ENCODE peak calls at places on chromosomes 6 and 20, in eight cellular contexts. J is fibroblast of pulmonary artery, F is GM12878, L is cardiac muscle cell, I is vagina, R is thoracic aorta, E is sigmoid colon, D is right lobe of liver. B is an unnamed sample.

GRCh38 chr6:170228581-170229310 is 62.1 kb downstream of the DLL1 start:
- DNase-seq in D (peak), R (no peak), J (no peak), E (no peak), L (no peak), F (no peak), I (no peak), B (peak)

GRCh38 chr6:159074120-159074684 is 29.4 kb upstream of the TAGAP start:
- DNase-seq in L (peak), R (no peak), I (no peak), D (no peak), F (no peak), J (peak), E (no peak), B (no peak)

GRCh38 chr6:28258877-28259777 is at the start of gene NKAPL:
- DNase-seq in R (peak), D (peak), E (peak), F (no peak), J (peak), I (no peak), L (peak), B (peak)

GRCh38 chr20:13251556-13251955 is 30.5 kb downstream of the ISM1 start:
- DNase-seq in F (no peak), R (no peak), E (no peak), J (no peak), D (no peak), L (no peak), I (no peak), B (no peak)

GRCh38 chr6:145539831-145540230 is 195.5 kb downstream of the EPM2A start:
- DNase-seq in J (peak), L (peak), I (no peak), E (no peak), F (no peak), R (no peak), D (no peak), B (no peak)

GRCh38 chr20:38789503-38790209 is 15.8 kb upstream of the PPP1R16B start:
- DNase-seq in L (no peak), I (no peak), J (no peak), R (no peak), E (no peak), F (no peak), D (no peak), B (no peak)

GRCh38 chr20:6651016-6651415 is 116.5 kb upstream of the BMP2 start:
- DNase-seq in D (no peak), L (peak), I (no peak), F (no peak), R (no peak), E (peak), J (peak), B (no peak)

GRCh38 chr6:162999575-163000285 is 272.0 kb downstream of the PACRG start:
- DNase-seq in I (no peak), D (no peak), L (peak), R (no peak), F (no peak), J (peak), E (no peak), B (no peak)

GRCh38 chr20:21373436-21373835 is 23.9 kb downstream of the NKX2-4 start:
- DNase-seq in L (no peak), I (no peak), F (no peak), J (no peak), E (no peak), R (no peak), D (no peak), B (no peak)

GRCh38 chr20:57680934-57681914 is 28.6 kb downstream of the PMEPA1 start:
- DNase-seq in J (no peak), D (no peak), F (peak), L (no peak), E (no peak), I (no peak), R (no peak), B (peak)

GRCh38 chr6:85136310-85136709 is 313.6 kb upstream of the NT5E start:
- DNase-seq in D (no peak), E (no peak), F (no peak), I (no peak), J (no peak), R (no peak), L (no peak), B (no peak)

GRCh38 chr6:108712946-108713345 is 135.3 kb upstream of the ARMC2 start:
- DNase-seq in E (no peak), F (no peak), D (no peak), I (no peak), R (no peak), J (no peak), L (no peak), B (no peak)

GRCh38 chr6:152293404-152293803 is 343.8 kb downstream of the SYNE1 start:
- DNase-seq in E (no peak), R (no peak), L (no peak), I (no peak), F (no peak), D (no peak), J (no peak), B (no peak)

GRCh38 chr20:64041781-64042771 is 6.1 kb downstream of the C20orf204 start:
- DNase-seq in E (no peak), R (no peak), D (no peak), I (no peak), L (no peak), J (no peak), F (no peak), B (peak)

GRCh38 chr20:46222521-46223007 is 85.7 kb downstream of the CDH22 start:
- DNase-seq in F (no peak), I (no peak), D (no peak), L (peak), E (no peak), R (no peak), J (no peak), B (no peak)

GRCh38 chr6:70396796-70397729 is 16.2 kb upstream of the FAM135A start:
- DNase-seq in J (peak), I (no peak), D (no peak), L (peak), R (no peak), F (no peak), E (no peak), B (no peak)

GRCh38 chr20:35502352-35502751 is 27.1 kb downstream of the C20orf173 start:
- DNase-seq in F (peak), R (no peak), D (no peak), E (no peak), J (no peak), I (no peak), L (no peak), B (peak)

GRCh38 chr6:55069132-55069781 is 105.1 kb upstream of the HCRTR2 start:
- DNase-seq in D (no peak), I (no peak), L (peak), F (no peak), R (no peak), J (peak), E (no peak), B (no peak)

GRCh38 chr6:28586273-28586672 is 60.6 kb downstream of the GPX5 start:
- DNase-seq in R (no peak), D (no peak), I (no peak), J (no peak), L (no peak), E (no peak), F (no peak), B (no peak)

GRCh38 chr6:20564269-20564668 is 30.0 kb downstream of the CDKAL1 start:
- DNase-seq in L (peak), D (no peak), R (no peak), E (no peak), I (no peak), J (peak), F (no peak), B (no peak)

GRCh38 chr20:25295386-25296093 is 47.7 kb downstream of the PYGB start:
- DNase-seq in D (no peak), R (no peak), I (no peak), F (no peak), E (no peak), L (no peak), J (no peak), B (no peak)

GRCh38 chr6:47631248-47632196 is 66.9 kb upstream of the ADGRF4 start:
- DNase-seq in J (peak), E (no peak), F (peak), I (no peak), L (peak), R (no peak), D (no peak), B (no peak)

GRCh38 chr6:7921582-7922199 is 11.1 kb upstream of the TXNDC5 start:
- DNase-seq in F (no peak), L (peak), R (no peak), I (no peak), D (no peak), J (peak), E (no peak), B (no peak)

GRCh38 chr20:8210749-8211148 is 78.7 kb downstream of the PLCB1 start:
- DNase-seq in F (no peak), J (no peak), I (no peak), R (no peak), L (no peak), D (no peak), E (no peak), B (no peak)

GRCh38 chr20:45508068-45508886 is 7.1 kb downstream of the SPINT3 start:
- DNase-seq in F (no peak), R (no peak), J (no peak), D (no peak), L (no peak), E (no peak), I (no peak), B (no peak)

GRCh38 chr6:148325316-148326068 is 17.1 kb upstream of the SASH1 start:
- DNase-seq in D (no peak), J (no peak), L (no peak), R (no peak), I (no peak), F (no peak), E (no peak), B (no peak)

GRCh38 chr6:47097092-47097945 is 55.2 kb upstream of the ADGRF1 start:
- DNase-seq in D (no peak), R (no peak), L (peak), F (peak), I (no peak), J (peak), E (peak), B (no peak)

GRCh38 chr6:136775548-136775947 is 16.7 kb downstream of the MAP3K5 start:
- DNase-seq in D (no peak), I (no peak), F (no peak), L (peak), J (peak), R (no peak), E (no peak), B (no peak)

GRCh38 chr6:38443341-38443740 is 196.4 kb downstream of the BTBD9 start:
- DNase-seq in D (no peak), R (no peak), E (no peak), L (peak), F (no peak), J (peak), I (no peak), B (no peak)

DNA sequence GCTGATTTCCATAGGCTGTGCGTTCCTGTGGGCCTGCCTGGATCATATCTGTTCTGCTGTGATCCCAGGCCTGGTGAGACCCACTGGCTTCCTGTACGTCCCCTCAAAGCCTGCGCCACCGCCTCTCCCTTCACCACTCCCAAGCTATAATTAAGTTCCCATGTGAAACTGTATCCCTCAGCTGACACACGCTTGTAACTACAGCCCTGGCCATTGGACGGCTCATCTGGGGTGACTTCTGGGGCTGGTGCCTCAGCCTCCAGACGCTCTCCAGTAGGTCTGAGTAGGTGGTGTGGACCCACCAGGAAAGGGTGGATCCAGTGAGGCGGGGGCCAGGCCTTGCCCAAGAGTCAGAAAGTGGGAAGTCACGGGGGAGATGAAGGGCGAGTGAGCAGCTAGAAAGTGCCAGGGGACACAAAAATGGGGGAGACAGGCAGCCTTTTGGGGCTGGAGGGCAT is 21.0 kb downstream of the PPARD start:
- DNase-seq in J (peak), F (no peak), I (no peak), E (no peak), D (no peak), R (no peak), L (no peak), B (no peak)
- H3K4me3 ChIP-seq in J (no peak), F (no peak), I (no peak), E (no peak), D (no peak), R (no peak), L (peak), B (no peak)

DNA sequence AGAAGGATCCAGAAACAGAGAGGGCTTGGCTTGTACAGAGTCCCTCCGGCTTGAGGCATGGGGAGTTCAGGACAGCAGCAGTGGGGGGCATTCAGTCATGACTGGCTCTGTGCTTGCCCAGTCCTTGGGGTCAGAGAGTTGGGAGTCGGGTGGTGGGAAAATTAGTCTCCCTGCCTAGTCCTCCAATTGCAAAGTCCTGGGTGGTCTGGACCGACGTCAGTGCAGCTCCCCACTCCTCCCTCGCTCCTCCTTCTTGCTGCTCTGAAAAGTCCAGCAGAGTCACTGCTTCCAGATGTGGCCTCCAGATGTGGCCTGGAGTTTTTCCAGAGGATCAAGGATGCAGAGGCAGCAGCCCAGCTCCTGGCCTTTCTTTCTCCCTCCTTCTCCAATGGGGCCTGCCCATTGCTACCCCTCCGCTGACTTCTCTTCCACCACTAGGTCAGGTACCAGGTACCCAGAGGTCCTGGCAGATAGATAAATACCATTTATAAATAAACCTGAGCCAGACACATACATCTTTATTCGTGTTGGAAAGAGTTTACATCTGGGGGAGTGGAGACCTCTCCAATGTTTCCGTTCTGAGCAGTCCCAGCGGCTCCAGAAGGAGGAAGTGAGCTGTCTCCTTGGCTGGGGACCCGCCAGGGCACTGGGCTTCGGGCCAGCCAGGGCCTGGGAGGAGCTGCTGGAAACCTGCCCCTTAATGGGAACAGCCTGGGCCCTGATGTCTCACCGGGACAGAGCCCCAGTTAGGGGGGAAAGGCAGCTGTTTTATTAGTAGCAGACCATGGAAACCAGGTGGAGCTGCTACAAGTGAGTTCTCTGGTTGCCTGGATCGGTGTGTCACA is 49.0 kb upstream of the RNF24 start:
- DNase-seq in E (peak), L (peak), J (peak), I (no peak), D (peak), R (peak), F (no peak), B (peak)
- H3K4me3 ChIP-seq in E (no peak), L (no peak), J (peak), I (no peak), D (no peak), R (peak), F (no peak), B (no peak)

GRCh38 chr6:42140756-42141602 is 1.4 kb downstream of the C6orf132 start:
- DNase-seq in L (peak), F (no peak), E (no peak), D (no peak), I (no peak), R (no peak), J (no peak), B (no peak)
- H3K4me3 ChIP-seq in L (no peak), F (no peak), E (no peak), D (no peak), I (peak), R (no peak), J (peak), B (no peak)

GRCh38 chr20:62795023-62795761 is 1.1 kb upstream of the MRGBP start:
- DNase-seq in F (no peak), J (peak), I (no peak), D (peak), E (no peak), L (peak), R (no peak), B (peak)

GRCh38 chr20:62794007-62794724 is 2.1 kb upstream of the MRGBP start:
- DNase-seq in L (peak), J (peak), D (peak), I (no peak), E (peak), R (peak), F (peak), B (peak)

GRCh38 chr20:62792940-62793756 is 3.1 kb upstream of the MRGBP start:
- DNase-seq in E (no peak), F (no peak), L (no peak), D (no peak), J (no peak), I (no peak), R (no peak), B (peak)

GRCh38 chr20:62792182-62792939 is 3.9 kb upstream of the MRGBP start:
- DNase-seq in E (no peak), D (no peak), I (no peak), F (no peak), R (no peak), L (no peak), J (no peak), B (no peak)

GRCh38 chr20:62793757-62794006 is 2.6 kb upstream of the MRGBP start:
- DNase-seq in D (no peak), I (no peak), R (no peak), E (no peak), J (no peak), F (no peak), L (no peak), B (no peak)
- H3K4me3 ChIP-seq in D (peak), I (peak), R (peak), E (peak), J (no peak), F (peak), L (no peak), B (peak)

DNA sequence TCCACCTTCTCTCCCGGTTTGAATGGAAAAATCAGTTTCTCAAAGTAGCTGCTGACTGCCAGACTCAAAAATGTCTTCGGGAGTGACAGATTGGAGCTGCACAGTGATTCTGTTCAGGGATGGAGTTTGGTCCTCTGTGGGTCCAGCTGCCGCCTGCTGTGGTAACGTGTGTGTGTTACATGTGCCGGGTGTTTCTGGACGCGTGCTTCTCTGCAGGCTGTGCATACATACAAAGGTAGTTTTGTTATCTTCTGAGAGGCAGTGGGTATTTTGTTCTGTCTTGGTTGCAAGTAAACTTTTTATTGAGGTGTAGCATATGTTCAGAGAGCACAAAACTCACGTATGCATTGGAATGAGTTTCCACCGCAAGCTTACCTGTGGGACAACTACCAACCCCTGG is 41.3 kb upstream of the NAA20 start:
- DNase-seq in F (no peak), L (peak), R (no peak), E (no peak), J (peak), I (no peak), D (no peak), B (no peak)
- H3K4me3 ChIP-seq in F (no peak), L (no peak), R (peak), E (peak), J (peak), I (peak), D (no peak), B (peak)

GRCh38 chr6:31825553-31825952 is 2.0 kb upstream of the HSPA1B start:
- DNase-seq in J (no peak), D (no peak), E (no peak), L (no peak), R (no peak), I (no peak), F (no peak), B (no peak)
- H3K4me3 ChIP-seq in J (no peak), D (no peak), E (no peak), L (no peak), R (no peak), I (no peak), F (peak), B (no peak)

GRCh38 chr6:156868385-156868784 is 91.2 kb downstream of the ARID1B start:
- DNase-seq in E (no peak), D (no peak), I (no peak), L (no peak), J (no peak), R (no peak), F (no peak), B (no peak)
- H3K4me3 ChIP-seq in E (no peak), D (no peak), I (no peak), L (no peak), J (no peak), R (no peak), F (no peak), B (no peak)

DNA sequence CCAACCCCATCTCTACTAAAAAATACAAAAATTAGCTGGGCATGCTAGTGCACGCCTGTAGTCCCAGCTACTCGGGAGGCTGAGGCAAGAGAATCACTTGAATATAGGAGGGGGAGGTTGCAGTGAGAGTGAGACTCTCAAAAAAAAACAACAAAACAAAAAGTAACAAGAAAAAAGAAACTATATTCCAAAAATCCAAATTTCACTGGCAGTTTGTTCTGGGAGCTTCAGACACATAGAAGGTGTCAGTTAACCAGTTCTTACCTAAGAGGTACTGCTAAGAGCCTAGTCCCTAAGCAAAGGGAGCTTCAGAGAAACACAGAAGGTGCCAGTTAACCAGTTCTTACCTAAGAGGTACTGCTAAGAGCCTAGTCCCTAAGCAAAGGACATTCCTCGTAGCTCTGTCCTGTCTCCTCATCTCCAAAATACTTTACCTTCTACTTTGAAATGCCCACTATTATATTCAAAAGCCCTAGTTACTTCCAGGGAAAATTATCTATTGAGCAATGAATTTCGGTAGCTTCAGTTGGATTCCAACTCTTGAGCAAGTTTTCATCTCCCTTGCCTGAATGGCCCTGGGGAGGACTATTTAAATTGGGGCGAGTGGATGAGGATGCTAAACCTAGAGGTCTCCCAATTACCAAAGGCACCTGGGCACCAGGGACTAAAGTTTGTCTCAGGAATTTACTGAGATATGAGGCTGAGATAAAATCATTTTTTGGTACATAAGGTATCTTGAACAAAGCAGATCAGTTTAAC is 41.0 kb downstream of the HFE start:
- DNase-seq in J (no peak), E (no peak), F (no peak), L (no peak), I (no peak), D (no peak), R (no peak), B (no peak)
- H3K4me3 ChIP-seq in J (no peak), E (peak), F (peak), L (no peak), I (no peak), D (peak), R (no peak), B (peak)

GRCh38 chr20:23436681-23437080 is 2.8 kb upstream of the CSTL1 start:
- DNase-seq in F (no peak), D (no peak), I (peak), J (peak), R (no peak), L (peak), E (no peak), B (no peak)
- H3K4me3 ChIP-seq in F (no peak), D (no peak), I (no peak), J (no peak), R (no peak), L (no peak), E (no peak), B (no peak)

GRCh38 chr6:18412644-18413043 is 25.5 kb downstream of the RNF144B start:
- DNase-seq in I (no peak), R (no peak), D (no peak), E (no peak), F (no peak), L (no peak), J (no peak), B (no peak)
- H3K4me3 ChIP-seq in I (no peak), R (no peak), D (no peak), E (no peak), F (no peak), L (no peak), J (no peak), B (no peak)

B was measured in spleen.